ENCODE peak calls at places on chromosomes 5 and 9, in four cellular contexts. Q is type B pancreatic cell, N is right cardiac atrium, F is RCC 7860. K is an unnamed sample.

GRCh38 chr9:122418016-122418415 is 47.2 kb downstream of the PTGS1 start:
- DNase-seq in Q (no peak), N (no peak), F (no peak), K (no peak)

GRCh38 chr9:108787664-108788048 is 68.1 kb downstream of the ACTL7B start:
- DNase-seq in Q (no peak), N (no peak), F (no peak), K (no peak)

GRCh38 chr9:95182854-95183563 is 134.5 kb downstream of the FANCC start:
- DNase-seq in Q (no peak), N (no peak), F (no peak), K (no peak)

GRCh38 chr9:79233542-79233941 is 338.2 kb upstream of the TLE4 start:
- DNase-seq in Q (no peak), N (no peak), F (peak; percentile 16), K (no peak)

GRCh38 chr5:54986269-54986654 is 869 bp upstream of the ESM1 start:
- DNase-seq in Q (no peak), N (no peak), F (no peak), K (no peak)

GRCh38 chr9:98973546-98973921 is 29.8 kb downstream of the COL15A1 start:
- DNase-seq in Q (no peak), N (peak; percentile 87), F (no peak), K (peak; percentile 83)

GRCh38 chr5:172420215-172420934 is 34.0 kb downstream of the SH3PXD2B start:
- DNase-seq in Q (no peak), N (peak; percentile 66), F (peak; percentile 22), K (peak; percentile 63)

GRCh38 chr5:76787237-76787636 is 31.6 kb upstream of the F2RL1 start:
- DNase-seq in Q (no peak), N (peak; percentile 70), F (peak; percentile 57), K (peak; percentile 49)

GRCh38 chr9:123375725-123376132 is 19.7 kb downstream of the CRB2 start:
- DNase-seq in Q (no peak), N (peak; percentile 47), F (peak; percentile 70), K (no peak)

GRCh38 chr5:67640011-67640410 is 443.4 kb upstream of the CD180 start:
- DNase-seq in Q (no peak), N (peak; percentile 17), F (no peak), K (no peak)

GRCh38 chr9:112029921-112030444 is 133.4 kb downstream of the UGCG start:
- DNase-seq in Q (no peak), N (no peak), F (peak; percentile 87), K (no peak)

GRCh38 chr5:33306758-33307157 is 134.0 kb upstream of the TARS1 start:
- DNase-seq in Q (no peak), N (no peak), F (no peak), K (no peak)

GRCh38 chr9:130233587-130233945 is 32.0 kb upstream of the HMCN2 start:
- DNase-seq in Q (no peak), N (no peak), F (no peak), K (no peak)

GRCh38 chr5:90802695-90803317 is 244.2 kb downstream of the ADGRV1 start:
- DNase-seq in Q (no peak), N (no peak), F (peak; percentile 6), K (no peak)

GRCh38 chr9:137588311-137588710 is 2.0 kb downstream of the ZMYND19 start:
- DNase-seq in Q (no peak), N (no peak), F (no peak), K (no peak)

GRCh38 chr5:168941901-168942300 is 359.0 kb downstream of the SLIT3 start:
- DNase-seq in Q (no peak), N (no peak), F (no peak), K (no peak)

GRCh38 chr9:69004836-69005235 is 9.1 kb downstream of the PRKACG start:
- DNase-seq in Q (no peak), N (no peak), F (no peak), K (no peak)

GRCh38 chr5:131109540-131110255 is 55.4 kb downstream of the HINT1 start:
- DNase-seq in Q (no peak), N (no peak), F (peak; percentile 31), K (no peak)

GRCh38 chr5:154740957-154741356 is 14.2 kb upstream of the LARP1 start:
- DNase-seq in Q (no peak), N (no peak), F (no peak), K (peak; percentile 35)

GRCh38 chr5:997001-997474 is 11.6 kb upstream of the NKD2 start:
- DNase-seq in Q (peak; percentile 57), N (no peak), F (no peak), K (peak; percentile 56)

GRCh38 chr9:110152704-110153374 is 55.1 kb downstream of the C9orf152 start:
- DNase-seq in Q (no peak), N (no peak), F (peak; percentile 49), K (no peak)

GRCh38 chr5:58745350-58745749 is 162.5 kb downstream of the RAB3C start:
- DNase-seq in Q (no peak), N (no peak), F (no peak), K (no peak)

GRCh38 chr9:93582115-93582514 is 5.7 kb downstream of the PHF2 start:
- DNase-seq in Q (no peak), N (no peak), F (no peak), K (no peak)

GRCh38 chr5:177130211-177131018 is 3.2 kb upstream of the NSD1 start:
- DNase-seq in Q (no peak), N (no peak), F (no peak), K (no peak)

GRCh38 chr5:77885501-77885900 is 109.4 kb upstream of the TBCA start:
- DNase-seq in Q (no peak), N (no peak), F (no peak), K (no peak)

GRCh38 chr5:175254155-175254554 is 189.8 kb downstream of the DRD1 start:
- DNase-seq in Q (no peak), N (no peak), F (no peak), K (no peak)

GRCh38 chr5:11797132-11797531 is 107.1 kb downstream of the CTNND2 start:
- DNase-seq in Q (no peak), N (no peak), F (no peak), K (no peak)

GRCh38 chr5:14211818-14212799 is 69.0 kb downstream of the TRIO start:
- DNase-seq in Q (no peak), N (no peak), F (no peak), K (no peak)

GRCh38 chr9:81052846-81053245 is 636.5 kb downstream of the TLE1 start:
- DNase-seq in Q (no peak), N (no peak), F (no peak), K (no peak)

GRCh38 chr5:132471006-132471907 is 19.3 kb downstream of the IRF1 start:
- DNase-seq in Q (no peak), N (no peak), F (peak; percentile 89), K (no peak)

GRCh38 chr5:80059354-80059980 is 24.3 kb downstream of the THBS4 start:
- DNase-seq in Q (no peak), N (no peak), F (no peak), K (no peak)

GRCh38 chr9:127445851-127446719 is 5.1 kb downstream of the RPL12 start:
- DNase-seq in Q (no peak), N (no peak), F (peak; percentile 29), K (no peak)

GRCh38 chr9:128304151-128304970 is 17.9 kb downstream of the TRUB2 start:
- DNase-seq in Q (no peak), N (no peak), F (no peak), K (no peak)

GRCh38 chr5:139644001-139644456 is 4.1 kb upstream of the CXXC5 start:
- DNase-seq in Q (no peak), N (no peak), F (no peak), K (peak; percentile 14)

GRCh38 chr9:105188746-105189145 is 55.7 kb upstream of the SLC44A1 start:
- DNase-seq in Q (no peak), N (no peak), F (no peak), K (no peak)

GRCh38 chr5:98941131-98941883 is 12.5 kb upstream of the CHD1 start:
- DNase-seq in Q (no peak), N (no peak), F (no peak), K (no peak)

GRCh38 chr5:87705876-87706275 is 293.1 kb upstream of the CCNH start:
- DNase-seq in Q (no peak), N (no peak), F (no peak), K (no peak)

GRCh38 chr5:83011990-83012389 is 65.2 kb downstream of the TMEM167A start:
- DNase-seq in Q (no peak), N (no peak), F (no peak), K (no peak)